ENCODE peak calls at places on chromosomes 7 and 10, in seven cellular contexts. One of them, this sample, is unnamed.

GRCh38 chr7:148116954-148117353 is 473.6 kb upstream of the C7orf33 start:
- DNase-seq in transverse colon: no peak
- DNase-seq in stomach: no peak
- DNase-seq in tibial nerve: no peak
- DNase-seq in ovary: no peak
- DNase-seq in GM12878: no peak
- DNase-seq in HepG2: no peak
- DNase-seq in this sample: no peak

GRCh38 chr10:35451103-35452016 is 115.1 kb downstream of the CCNY start:
- DNase-seq in transverse colon: no peak
- DNase-seq in stomach: no peak
- DNase-seq in tibial nerve: no peak
- DNase-seq in ovary: no peak
- DNase-seq in GM12878: peak; percentile 76
- DNase-seq in HepG2: no peak
- DNase-seq in this sample: no peak

GRCh38 chr10:62817763-62818425 is 1.7 kb upstream of the EGR2 start:
- DNase-seq in transverse colon: peak; percentile 75
- DNase-seq in stomach: peak; percentile 81
- DNase-seq in tibial nerve: peak; percentile 43
- DNase-seq in ovary: peak; percentile 82
- DNase-seq in GM12878: no peak
- DNase-seq in HepG2: peak; percentile 54
- DNase-seq in this sample: peak; percentile 81

GRCh38 chr7:38425509-38425908 is 152.1 kb upstream of the TARP start:
- DNase-seq in transverse colon: no peak
- DNase-seq in stomach: no peak
- DNase-seq in tibial nerve: no peak
- DNase-seq in ovary: no peak
- DNase-seq in GM12878: no peak
- DNase-seq in HepG2: no peak
- DNase-seq in this sample: no peak

GRCh38 chr7:77531038-77531437 is 6.1 kb upstream of the PTPN12 start:
- DNase-seq in transverse colon: no peak
- DNase-seq in stomach: no peak
- DNase-seq in tibial nerve: no peak
- DNase-seq in ovary: no peak
- DNase-seq in GM12878: no peak
- DNase-seq in HepG2: no peak
- DNase-seq in this sample: no peak

GRCh38 chr7:94059747-94060146 is 55.6 kb upstream of the BET1 start:
- DNase-seq in transverse colon: no peak
- DNase-seq in stomach: no peak
- DNase-seq in tibial nerve: no peak
- DNase-seq in ovary: no peak
- DNase-seq in GM12878: peak; percentile 33
- DNase-seq in HepG2: no peak
- DNase-seq in this sample: no peak

GRCh38 chr10:48251525-48252353 is 22.8 kb downstream of the FRMPD2 start:
- DNase-seq in transverse colon: peak; percentile 16
- DNase-seq in stomach: peak; percentile 56
- DNase-seq in tibial nerve: no peak
- DNase-seq in ovary: no peak
- DNase-seq in GM12878: no peak
- DNase-seq in HepG2: no peak
- DNase-seq in this sample: peak; percentile 56

GRCh38 chr10:1394155-1394912 is 338.1 kb downstream of the WDR37 start:
- DNase-seq in transverse colon: no peak
- DNase-seq in stomach: peak; percentile 13
- DNase-seq in tibial nerve: no peak
- DNase-seq in ovary: no peak
- DNase-seq in GM12878: no peak
- DNase-seq in HepG2: no peak
- DNase-seq in this sample: no peak

GRCh38 chr10:58385784-58386112 is 538 bp downstream of the TFAM start:
- DNase-seq in transverse colon: peak; percentile 42
- DNase-seq in stomach: peak; percentile 35
- DNase-seq in tibial nerve: no peak
- DNase-seq in ovary: no peak
- DNase-seq in GM12878: no peak
- DNase-seq in HepG2: peak; percentile 2
- DNase-seq in this sample: no peak

GRCh38 chr10:25036381-25036780 is 20.0 kb downstream of the THNSL1 start:
- DNase-seq in transverse colon: no peak
- DNase-seq in stomach: no peak
- DNase-seq in tibial nerve: no peak
- DNase-seq in ovary: no peak
- DNase-seq in GM12878: peak; percentile 12
- DNase-seq in HepG2: no peak
- DNase-seq in this sample: no peak

GRCh38 chr7:48742046-48742445 is 182.3 kb upstream of the CDC14C start:
- DNase-seq in transverse colon: no peak
- DNase-seq in stomach: no peak
- DNase-seq in tibial nerve: no peak
- DNase-seq in ovary: no peak
- DNase-seq in GM12878: no peak
- DNase-seq in HepG2: no peak
- DNase-seq in this sample: no peak

GRCh38 chr10:87861566-87861952 is 1.8 kb downstream of the KLLN start:
- DNase-seq in transverse colon: peak; percentile 79
- DNase-seq in stomach: peak; percentile 88
- DNase-seq in tibial nerve: peak; percentile 63
- DNase-seq in ovary: peak; percentile 75
- DNase-seq in GM12878: peak; percentile 47
- DNase-seq in HepG2: peak; percentile 82
- DNase-seq in this sample: peak; percentile 89

GRCh38 chr7:141688038-141688437 is 13.9 kb downstream of the DENND11 start:
- DNase-seq in transverse colon: no peak
- DNase-seq in stomach: no peak
- DNase-seq in tibial nerve: no peak
- DNase-seq in ovary: no peak
- DNase-seq in GM12878: no peak
- DNase-seq in HepG2: no peak
- DNase-seq in this sample: no peak

GRCh38 chr7:141073641-141074161 is at the start of gene TMEM178B:
- DNase-seq in transverse colon: no peak
- DNase-seq in stomach: no peak
- DNase-seq in tibial nerve: no peak
- DNase-seq in ovary: no peak
- DNase-seq in GM12878: no peak
- DNase-seq in HepG2: no peak
- DNase-seq in this sample: no peak

GRCh38 chr10:103969857-103970627 is 3.1 kb downstream of the SLK start:
- DNase-seq in transverse colon: no peak
- DNase-seq in stomach: no peak
- DNase-seq in tibial nerve: no peak
- DNase-seq in ovary: no peak
- DNase-seq in GM12878: no peak
- DNase-seq in HepG2: no peak
- DNase-seq in this sample: no peak

GRCh38 chr7:82506702-82507101 is 63.1 kb upstream of the CACNA2D1 start:
- DNase-seq in transverse colon: peak; percentile 9
- DNase-seq in stomach: peak; percentile 50
- DNase-seq in tibial nerve: no peak
- DNase-seq in ovary: peak; percentile 54
- DNase-seq in GM12878: no peak
- DNase-seq in HepG2: no peak
- DNase-seq in this sample: peak; percentile 79

GRCh38 chr10:13091816-13092215 is 8.1 kb upstream of the OPTN start:
- DNase-seq in transverse colon: no peak
- DNase-seq in stomach: no peak
- DNase-seq in tibial nerve: no peak
- DNase-seq in ovary: no peak
- DNase-seq in GM12878: no peak
- DNase-seq in HepG2: no peak
- DNase-seq in this sample: no peak

GRCh38 chr10:24477925-24478324 is 245.8 kb downstream of the ARHGAP21 start:
- DNase-seq in transverse colon: no peak
- DNase-seq in stomach: no peak
- DNase-seq in tibial nerve: no peak
- DNase-seq in ovary: no peak
- DNase-seq in GM12878: no peak
- DNase-seq in HepG2: no peak
- DNase-seq in this sample: no peak

GRCh38 chr10:29158066-29158465 is 130.8 kb upstream of the LYZL1 start:
- DNase-seq in transverse colon: no peak
- DNase-seq in stomach: no peak
- DNase-seq in tibial nerve: no peak
- DNase-seq in ovary: no peak
- DNase-seq in GM12878: no peak
- DNase-seq in HepG2: no peak
- DNase-seq in this sample: no peak

GRCh38 chr7:5344342-5344741 is 61.6 kb downstream of the SLC29A4 start:
- DNase-seq in transverse colon: no peak
- DNase-seq in stomach: no peak
- DNase-seq in tibial nerve: no peak
- DNase-seq in ovary: no peak
- DNase-seq in GM12878: no peak
- DNase-seq in HepG2: no peak
- DNase-seq in this sample: no peak

GRCh38 chr10:33385016-33385415 is 50.5 kb upstream of the NRP1 start:
- DNase-seq in transverse colon: no peak
- DNase-seq in stomach: no peak
- DNase-seq in tibial nerve: no peak
- DNase-seq in ovary: no peak
- DNase-seq in GM12878: no peak
- DNase-seq in HepG2: no peak
- DNase-seq in this sample: no peak

GRCh38 chr7:48083114-48083830 is 5.8 kb upstream of the UPP1 start:
- DNase-seq in transverse colon: peak; percentile 33
- DNase-seq in stomach: no peak
- DNase-seq in tibial nerve: no peak
- DNase-seq in ovary: no peak
- DNase-seq in GM12878: no peak
- DNase-seq in HepG2: no peak
- DNase-seq in this sample: no peak

GRCh38 chr10:112951349-112952281 is 1.6 kb downstream of the TCF7L2 start:
- DNase-seq in transverse colon: peak; percentile 67
- DNase-seq in stomach: peak; percentile 55
- DNase-seq in tibial nerve: peak; percentile 33
- DNase-seq in ovary: peak; percentile 83
- DNase-seq in GM12878: no peak
- DNase-seq in HepG2: peak; percentile 86
- DNase-seq in this sample: peak; percentile 82
- TF ChIP-seq POLR2A in transverse colon: peak; percentile 55
- TF ChIP-seq POLR2A in stomach: no peak
- TF ChIP-seq POLR2A in tibial nerve: peak; percentile 13
- TF ChIP-seq POLR2A in ovary: peak; percentile 6
- TF ChIP-seq POLR2A in GM12878: no peak
- TF ChIP-seq POLR2A in HepG2: peak; percentile 4
- TF ChIP-seq POLR2A in this sample: no peak

GRCh38 chr7:107691713-107692112 is 31.1 kb downstream of the SLC26A4 start:
- DNase-seq in transverse colon: no peak
- DNase-seq in stomach: no peak
- DNase-seq in tibial nerve: no peak
- DNase-seq in ovary: no peak
- DNase-seq in GM12878: no peak
- DNase-seq in HepG2: no peak
- DNase-seq in this sample: no peak

GRCh38 chr7:107692501-107692900 is 31.9 kb downstream of the SLC26A4 start:
- DNase-seq in transverse colon: no peak
- DNase-seq in stomach: no peak
- DNase-seq in tibial nerve: no peak
- DNase-seq in ovary: no peak
- DNase-seq in GM12878: no peak
- DNase-seq in HepG2: no peak
- DNase-seq in this sample: no peak

GRCh38 chr7:107696330-107696946 is 35.8 kb downstream of the SLC26A4 start:
- DNase-seq in transverse colon: no peak
- DNase-seq in stomach: no peak
- DNase-seq in tibial nerve: no peak
- DNase-seq in ovary: no peak
- DNase-seq in GM12878: no peak
- DNase-seq in HepG2: no peak
- DNase-seq in this sample: no peak

GRCh38 chr7:107693396-107693795 is 32.8 kb downstream of the SLC26A4 start:
- DNase-seq in transverse colon: no peak
- DNase-seq in stomach: no peak
- DNase-seq in tibial nerve: no peak
- DNase-seq in ovary: no peak
- DNase-seq in GM12878: no peak
- DNase-seq in HepG2: no peak
- DNase-seq in this sample: no peak

GRCh38 chr7:107694395-107694794 is 33.8 kb downstream of the SLC26A4 start:
- DNase-seq in transverse colon: no peak
- DNase-seq in stomach: no peak
- DNase-seq in tibial nerve: no peak
- DNase-seq in ovary: no peak
- DNase-seq in GM12878: no peak
- DNase-seq in HepG2: no peak
- DNase-seq in this sample: no peak
- TF ChIP-seq EP300 in transverse colon: no peak
- TF ChIP-seq EP300 in stomach: no peak
- TF ChIP-seq EP300 in tibial nerve: peak; percentile 48
- TF ChIP-seq EP300 in ovary: no peak
- TF ChIP-seq EP300 in GM12878: no peak
- TF ChIP-seq EP300 in HepG2: no peak
- TF ChIP-seq EP300 in this sample: no peak

GRCh38 chr7:158555034-158555520 is 32.5 kb downstream of the PTPRN2 start:
- DNase-seq in transverse colon: no peak
- DNase-seq in stomach: no peak
- DNase-seq in tibial nerve: no peak
- DNase-seq in ovary: no peak
- DNase-seq in GM12878: no peak
- DNase-seq in HepG2: no peak
- DNase-seq in this sample: no peak
- H3K36me3 ChIP-seq in transverse colon: no peaks in the 10 kb centered on the region
- H3K36me3 ChIP-seq in stomach: no peaks in the 10 kb centered on the region
- H3K36me3 ChIP-seq in tibial nerve: no peaks in the 10 kb centered on the region
- H3K36me3 ChIP-seq in ovary: no peaks in the 10 kb centered on the region
- H3K36me3 ChIP-seq in GM12878: no peaks in the 10 kb centered on the region
- H3K36me3 ChIP-seq in HepG2: peaks cover 10% of the 10 kb centered on the region
- H3K36me3 ChIP-seq in this sample: no peaks in the 10 kb centered on the region

GRCh38 chr7:44986218-44987053 is 7.6 kb upstream of the MYO1G start:
- DNase-seq in transverse colon: peak; percentile 96
- DNase-seq in stomach: peak; percentile 95
- DNase-seq in tibial nerve: peak; percentile 85
- DNase-seq in ovary: peak; percentile 97
- DNase-seq in GM12878: peak; percentile 84
- DNase-seq in HepG2: no peak
- DNase-seq in this sample: peak; percentile 96
- TF ChIP-seq POLR2A in transverse colon: peak; percentile 94
- TF ChIP-seq POLR2A in stomach: peak; percentile 61
- TF ChIP-seq POLR2A in tibial nerve: peak; percentile 83
- TF ChIP-seq POLR2A in ovary: peak; percentile 99
- TF ChIP-seq POLR2A in GM12878: peak; percentile 100
- TF ChIP-seq POLR2A in HepG2: no peak
- TF ChIP-seq POLR2A in this sample: peak; percentile 93

DNA sequence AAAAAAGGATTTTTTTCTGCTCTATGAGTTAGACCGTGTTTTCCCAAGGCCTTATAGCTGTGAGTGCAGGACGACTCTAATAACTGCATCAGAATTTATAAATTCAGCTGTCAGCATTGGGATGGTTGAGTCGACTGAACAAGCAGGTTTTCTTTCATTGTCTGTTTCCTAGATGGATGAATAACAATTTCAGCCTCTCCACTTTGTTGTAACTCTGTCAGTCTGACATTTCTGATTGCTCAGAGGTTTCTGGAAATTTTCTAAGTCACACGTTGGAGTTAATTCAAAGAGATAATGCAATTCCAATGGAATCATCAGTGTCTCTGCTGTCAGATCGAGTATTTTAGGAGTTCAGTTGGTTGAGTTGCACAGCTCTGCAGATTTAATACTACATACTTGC is 159.2 kb downstream of the CHN2 start:
- DNase-seq in transverse colon: no peak
- DNase-seq in stomach: no peak
- DNase-seq in tibial nerve: no peak
- DNase-seq in ovary: no peak
- DNase-seq in GM12878: no peak
- DNase-seq in HepG2: no peak
- DNase-seq in this sample: no peak
- TF ChIP-seq EP300 in transverse colon: no peak
- TF ChIP-seq EP300 in stomach: no peak
- TF ChIP-seq EP300 in tibial nerve: no peak
- TF ChIP-seq EP300 in ovary: no peak
- TF ChIP-seq EP300 in GM12878: no peak
- TF ChIP-seq EP300 in HepG2: no peak
- TF ChIP-seq EP300 in this sample: no peak

This sample was measured in sigmoid colon.